ENCODE peak calls at places on chromosome 7, in seven cellular contexts. W, E, S, A, F, Y and Z are unnamed samples.

GRCh38 chr7:140035400-140036223 is 27.1 kb downstream of the PARP12 start:
- DNase-seq in W (peak; percentile 32), E (peak; percentile 61), S (no peak), A (peak; percentile 91), F (peak; percentile 70), Y (no peak), Z (peak; percentile 75)

GRCh38 chr7:128112781-128113221 is 81.6 kb upstream of the LRRC4 start:
- DNase-seq in W (no peak), E (no peak), S (no peak), A (no peak), F (no peak), Y (no peak), Z (no peak)

GRCh38 chr7:19749658-19750057 is 23.8 kb downstream of the TMEM196 start:
- DNase-seq in W (no peak), E (peak; percentile 61), S (no peak), A (peak; percentile 41), F (peak; percentile 51), Y (peak; percentile 14), Z (peak; percentile 73)

GRCh38 chr7:33044986-33045385 is 17.6 kb downstream of the NT5C3A start:
- DNase-seq in W (no peak), E (peak; percentile 49), S (no peak), A (peak; percentile 38), F (no peak), Y (no peak), Z (no peak)

GRCh38 chr7:5452937-5453540 is 29.4 kb upstream of the TNRC18 start:
- DNase-seq in W (peak; percentile 44), E (peak; percentile 52), S (no peak), A (peak; percentile 59), F (no peak), Y (no peak), Z (peak; percentile 62)

GRCh38 chr7:83921798-83922607 is 272.6 kb downstream of the SEMA3A start:
- DNase-seq in W (no peak), E (peak; percentile 22), S (no peak), A (peak; percentile 73), F (no peak), Y (no peak), Z (peak; percentile 75)

GRCh38 chr7:91050677-91051076 is 213.6 kb upstream of the FZD1 start:
- DNase-seq in W (no peak), E (no peak), S (no peak), A (no peak), F (no peak), Y (no peak), Z (no peak)

GRCh38 chr7:73606801-73607691 is 17.3 kb downstream of the MLXIPL start:
- DNase-seq in W (peak; percentile 43), E (no peak), S (no peak), A (peak; percentile 53), F (no peak), Y (peak; percentile 59), Z (no peak)

GRCh38 chr7:92904292-92905131 is 68.1 kb upstream of the CDK6 start:
- DNase-seq in W (peak; percentile 56), E (peak; percentile 98), S (peak; percentile 88), A (peak; percentile 95), F (peak; percentile 98), Y (peak; percentile 88), Z (peak; percentile 99)

GRCh38 chr7:133539016-133539415 is 286.1 kb downstream of the EXOC4 start:
- DNase-seq in W (no peak), E (no peak), S (no peak), A (peak; percentile 49), F (no peak), Y (no peak), Z (no peak)

GRCh38 chr7:94882891-94883290 is 24.5 kb upstream of the PPP1R9A start:
- DNase-seq in W (no peak), E (no peak), S (no peak), A (no peak), F (peak; percentile 60), Y (no peak), Z (peak; percentile 12)

GRCh38 chr7:29113384-29114102 is 32.8 kb downstream of the CPVL start:
- DNase-seq in W (peak; percentile 46), E (peak; percentile 42), S (peak; percentile 36), A (peak; percentile 61), F (peak; percentile 91), Y (peak; percentile 23), Z (peak; percentile 56)

GRCh38 chr7:137386966-137387365 is 43.4 kb upstream of the PTN start:
- DNase-seq in W (no peak), E (no peak), S (no peak), A (no peak), F (no peak), Y (no peak), Z (no peak)

GRCh38 chr7:99579956-99580777 is 17.9 kb upstream of the TMEM225B start:
- DNase-seq in W (peak; percentile 50), E (peak; percentile 25), S (no peak), A (peak; percentile 59), F (no peak), Y (no peak), Z (peak; percentile 52)

GRCh38 chr7:16144361-16144760 is 277.0 kb downstream of the CRPPA start:
- DNase-seq in W (no peak), E (no peak), S (no peak), A (no peak), F (no peak), Y (no peak), Z (no peak)

GRCh38 chr7:44636041-44636580 is 29.7 kb downstream of the OGDH start:
- DNase-seq in W (no peak), E (no peak), S (no peak), A (no peak), F (no peak), Y (no peak), Z (no peak)
- H3K4me1 ChIP-seq in W (peaks cover 59% of the 10 kb centered on the region), E (peaks cover 63% of the 10 kb centered on the region), S (peaks cover 43% of the 10 kb centered on the region), A (peaks cover 60% of the 10 kb centered on the region), F (peaks cover 55% of the 10 kb centered on the region), Y (peaks cover 81% of the 10 kb centered on the region), Z (peaks cover 40% of the 10 kb centered on the region)

GRCh38 chr7:30983914-30984247 is 20.1 kb downstream of the GHRHR start:
- DNase-seq in W (no peak), E (no peak), S (no peak), A (no peak), F (no peak), Y (no peak), Z (no peak)

GRCh38 chr7:30983042-30983913 is 19.5 kb downstream of the GHRHR start:
- DNase-seq in W (peak; percentile 75), E (peak; percentile 31), S (peak; percentile 70), A (peak; percentile 82), F (peak; percentile 62), Y (peak; percentile 81), Z (peak; percentile 77)

GRCh38 chr7:30985756-30986155 is 22.0 kb downstream of the GHRHR start:
- DNase-seq in W (peak; percentile 43), E (no peak), S (no peak), A (no peak), F (no peak), Y (no peak), Z (no peak)

GRCh38 chr7:30986331-30986730 is 22.6 kb downstream of the GHRHR start:
- DNase-seq in W (no peak), E (no peak), S (no peak), A (no peak), F (no peak), Y (no peak), Z (no peak)

DNA sequence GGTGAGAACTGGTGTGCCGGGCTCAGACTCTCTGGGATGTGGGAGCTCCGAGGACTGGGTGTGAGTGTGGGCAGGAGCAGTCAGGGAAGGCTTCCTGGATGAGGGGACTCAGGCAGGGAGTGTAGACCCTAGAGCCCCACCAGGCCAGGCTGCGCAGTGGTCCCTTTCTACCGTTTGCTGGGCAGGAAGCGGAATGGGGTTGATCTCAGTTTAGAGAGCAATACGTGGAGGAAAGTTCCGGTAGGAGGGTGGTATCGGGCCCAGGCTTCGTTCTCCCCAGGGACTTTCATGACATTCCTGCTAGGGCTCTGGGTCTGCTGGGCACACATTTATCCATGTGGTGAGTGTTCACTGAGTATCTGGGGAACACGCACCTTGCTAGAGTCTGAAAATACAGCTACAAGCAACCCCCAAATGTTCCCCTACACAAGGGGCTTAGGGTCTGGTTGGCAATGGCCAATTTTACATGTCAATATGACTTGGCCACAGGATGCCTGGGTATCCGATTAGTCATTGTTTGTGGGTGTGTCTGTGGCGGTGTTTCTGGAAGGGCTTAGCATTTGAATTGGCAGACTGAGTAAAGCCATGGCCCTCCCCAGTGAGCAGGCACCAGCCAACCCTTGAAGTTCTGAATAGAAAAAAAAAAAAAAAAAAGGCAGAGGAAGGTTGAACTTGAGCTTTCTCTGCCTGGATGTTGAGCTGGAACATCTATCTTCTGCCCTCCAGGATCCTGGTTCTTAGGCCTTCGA is 20.8 kb downstream of the GHRHR start:
- DNase-seq in W (peak; percentile 43), E (peak; percentile 42), S (peak; percentile 34), A (peak; percentile 72), F (peak; percentile 74), Y (peak; percentile 30), Z (peak; percentile 64)
- H3K4me2 ChIP-seq in W (peak overlapping the region; percentile 5), E (no peak overlapping the region), S (peak overlapping the region; percentile 53), A (no peak overlapping the region), F (no peak overlapping the region), Y (no peak overlapping the region), Z (no peak overlapping the region)

DNA sequence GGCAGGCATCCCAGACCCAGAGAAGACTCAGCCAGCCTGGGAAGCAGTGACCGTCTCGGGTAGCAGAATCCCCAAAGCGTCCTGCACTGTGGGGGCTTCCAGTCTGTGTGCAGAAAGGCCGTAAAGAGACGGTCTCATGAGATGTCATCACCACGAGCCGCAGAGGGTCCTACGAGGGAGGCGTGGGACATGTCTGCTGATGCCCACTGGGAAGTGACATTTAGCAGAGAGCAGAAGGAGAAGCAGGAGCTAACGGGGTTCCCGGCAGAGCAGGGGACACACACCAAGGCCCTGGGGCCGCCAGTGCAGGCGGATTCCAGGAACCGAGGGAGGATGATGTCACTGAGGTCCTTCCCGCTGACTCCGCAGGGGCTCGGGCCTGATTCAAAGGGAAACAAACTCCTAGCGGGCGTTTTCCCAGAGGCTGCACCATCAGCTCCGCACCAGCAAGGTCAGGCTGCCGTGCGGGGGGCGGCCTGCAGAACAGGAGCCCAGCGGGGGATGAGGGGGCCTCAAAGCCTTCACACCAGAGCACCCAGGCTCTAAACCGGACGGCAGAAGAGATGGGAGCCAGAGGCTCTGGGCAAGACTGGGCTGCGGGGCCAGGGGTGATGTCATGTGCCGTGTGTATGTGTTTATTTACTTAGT is 85.4 kb upstream of the PDGFA start:
- DNase-seq in W (no peak), E (no peak), S (no peak), A (no peak), F (no peak), Y (no peak), Z (no peak)
- H3K4me1 ChIP-seq in W (peaks cover 65% of the 10 kb centered on the region), E (peaks cover 43% of the 10 kb centered on the region), S (no peaks in the 10 kb centered on the region), A (no peaks in the 10 kb centered on the region), F (peaks cover 3% of the 10 kb centered on the region), Y (no peaks in the 10 kb centered on the region), Z (no peaks in the 10 kb centered on the region)

GRCh38 chr7:66508431-66508830 is 120.2 kb upstream of the KCTD7 start:
- DNase-seq in W (no peak), E (no peak), S (no peak), A (no peak), F (no peak), Y (no peak), Z (no peak)
- H3K4me2 ChIP-seq in W (no peak overlapping the region), E (no peak overlapping the region), S (no peak overlapping the region), A (no peak overlapping the region), F (no peak overlapping the region), Y (no peak overlapping the region), Z (no peak overlapping the region)

DNA sequence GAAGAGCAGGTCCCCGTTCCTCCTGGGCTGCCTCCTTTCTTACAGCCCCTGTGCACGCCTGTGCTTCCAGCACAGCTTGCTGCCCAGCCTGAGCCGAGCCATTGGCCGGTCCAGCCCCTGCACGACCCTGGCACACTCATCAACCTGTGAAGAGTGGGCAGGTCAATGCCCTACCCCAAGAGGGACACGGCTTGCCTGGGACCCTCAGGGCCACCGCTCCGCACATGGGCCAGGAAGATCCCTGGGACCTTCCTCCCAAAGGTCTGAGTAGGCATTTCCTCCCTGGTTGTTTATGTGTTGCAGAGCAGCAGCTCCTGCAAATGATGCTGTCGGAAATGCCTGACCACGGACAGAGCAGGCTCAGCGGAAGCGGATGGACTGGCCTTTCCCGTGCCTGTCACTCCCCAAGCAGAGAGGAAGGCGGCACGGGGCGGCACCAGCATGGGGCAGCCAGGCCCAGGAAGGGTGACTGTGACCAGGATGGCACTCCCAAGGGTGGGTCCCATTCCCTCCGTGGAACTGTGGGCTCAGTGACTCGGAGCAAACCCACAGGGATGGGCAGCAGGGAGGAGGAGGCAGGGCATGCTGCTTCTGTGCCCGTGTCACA is 252.5 kb downstream of the TNS3 start:
- DNase-seq in W (no peak), E (no peak), S (no peak), A (no peak), F (no peak), Y (no peak), Z (no peak)
- H3K4me1 ChIP-seq in W (peaks cover 32% of the 10 kb centered on the region), E (peaks cover 44% of the 10 kb centered on the region), S (peaks cover 3% of the 10 kb centered on the region), A (peaks cover 34% of the 10 kb centered on the region), F (peaks cover 63% of the 10 kb centered on the region), Y (no peaks in the 10 kb centered on the region), Z (peaks cover 47% of the 10 kb centered on the region)